ENCODE peak calls at places on chromosomes 11 and 22, in four cellular contexts. G is WERI-Rb-1, M is fibroblast of lung, H is endodermal cell. A is an unnamed sample.

GRCh38 chr11:60164550-60165075 is 18.3 kb downstream of the MS4A6A start:
- DNase-seq in G (no peak), M (no peak), H (no peak), A (no peak)

GRCh38 chr11:35905901-35906661 is 37.8 kb upstream of the LDLRAD3 start:
- DNase-seq in G (no peak), M (peak; percentile 54), H (no peak), A (no peak)

GRCh38 chr11:63553759-63554158 is 9.4 kb downstream of the PLAAT2 start:
- DNase-seq in G (no peak), M (no peak), H (no peak), A (no peak)

GRCh38 chr11:22347857-22348496 is 9.8 kb downstream of the SLC17A6 start:
- DNase-seq in G (no peak), M (no peak), H (no peak), A (no peak)

GRCh38 chr11:45927332-45927683 is 4.9 kb downstream of the LARGE2 start:
- DNase-seq in G (no peak), M (no peak), H (peak; percentile 41), A (no peak)

GRCh38 chr22:33535937-33536875 is 384.1 kb downstream of the LARGE1 start:
- DNase-seq in G (no peak), M (no peak), H (no peak), A (no peak)

GRCh38 chr11:102760355-102761035 is 19.9 kb downstream of the MMP10 start:
- DNase-seq in G (no peak), M (peak; percentile 96), H (no peak), A (no peak)

GRCh38 chr11:96339704-96340554 is 3.1 kb downstream of the MAML2 start:
- DNase-seq in G (no peak), M (peak; percentile 36), H (no peak), A (no peak)

GRCh38 chr11:35418847-35419712 is at the start of gene SLC1A2:
- DNase-seq in G (peak; percentile 94), M (no peak), H (peak; percentile 80), A (peak; percentile 10)

GRCh38 chr22:49303061-49303735 is 524.5 kb downstream of the BRD1 start:
- DNase-seq in G (no peak), M (no peak), H (peak; percentile 34), A (no peak)

GRCh38 chr11:74492084-74492483 is 1.4 kb downstream of the LIPT2 start:
- DNase-seq in G (no peak), M (no peak), H (no peak), A (no peak)

GRCh38 chr11:101470881-101471535 is 112.8 kb downstream of the TRPC6 start:
- DNase-seq in G (no peak), M (peak; percentile 25), H (no peak), A (no peak)

GRCh38 chr11:119533931-119534694 is 111.1 kb upstream of the THY1 start:
- DNase-seq in G (peak; percentile 90), M (peak; percentile 52), H (peak; percentile 96), A (peak; percentile 94)

GRCh38 chr22:44535362-44536095 is 37.5 kb upstream of the RTL6 start:
- DNase-seq in G (no peak), M (no peak), H (no peak), A (no peak)

GRCh38 chr11:93024376-93024775 is 54.9 kb downstream of the MTNR1B start:
- DNase-seq in G (no peak), M (peak; percentile 20), H (no peak), A (no peak)

GRCh38 chr22:44455151-44455962 is 42.7 kb downstream of the RTL6 start:
- DNase-seq in G (no peak), M (no peak), H (peak; percentile 38), A (no peak)

GRCh38 chr11:55793321-55793720 is 2.0 kb upstream of the OR5D14 start:
- DNase-seq in G (no peak), M (no peak), H (no peak), A (no peak)

GRCh38 chr22:20582520-20583361 is 75.3 kb downstream of the MED15 start:
- DNase-seq in G (no peak), M (no peak), H (no peak), A (no peak)

DNA sequence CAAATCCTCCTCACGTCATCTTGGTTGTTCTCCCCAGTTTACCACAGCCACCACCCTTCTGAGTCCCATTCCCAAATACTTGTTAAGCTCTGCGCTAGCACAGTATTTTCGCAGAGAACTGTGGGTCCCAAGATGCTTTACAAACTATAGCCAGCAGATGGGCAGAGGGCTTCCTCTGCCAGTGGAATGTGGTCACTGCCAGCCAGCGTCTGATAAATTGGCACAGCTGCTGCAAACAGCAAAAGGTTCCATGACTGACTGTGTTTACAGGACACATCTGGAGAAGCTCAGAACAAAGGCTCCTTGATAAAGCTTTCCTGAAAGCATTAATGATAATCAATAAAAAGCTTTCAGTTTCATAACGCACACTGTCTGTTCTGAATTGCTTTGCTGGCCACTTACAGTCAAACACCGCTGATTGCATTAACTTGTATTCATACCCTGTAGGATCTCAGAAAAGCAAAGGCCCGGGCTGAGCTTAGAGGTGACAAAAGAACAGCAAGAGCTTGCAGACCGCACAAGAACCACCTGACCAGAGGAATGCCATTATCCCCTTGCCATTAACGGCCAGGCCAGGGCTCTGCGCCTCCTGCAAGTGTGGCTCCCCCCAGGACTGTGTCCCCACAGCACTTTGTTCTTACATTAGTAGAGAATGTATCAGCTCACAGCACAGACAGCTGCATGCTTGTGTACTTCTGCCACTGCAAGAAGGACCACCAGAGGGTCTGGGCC is 120.6 kb downstream of the MICAL3 start:
- DNase-seq in G (no peak), M (no peak), H (peak; percentile 56), A (no peak)
- H3K36me3 ChIP-seq in G (peaks cover 42% of the 10 kb centered on the region), M (no peaks in the 10 kb centered on the region), H (peaks cover 39% of the 10 kb centered on the region), A (peaks cover 30% of the 10 kb centered on the region)

GRCh38 chr22:35413624-35414023 is 13.7 kb downstream of the MCM5 start:
- DNase-seq in G (no peak), M (no peak), H (no peak), A (no peak)

GRCh38 chr22:35411112-35411511 is 11.2 kb downstream of the MCM5 start:
- DNase-seq in G (no peak), M (no peak), H (no peak), A (no peak)

GRCh38 chr22:35407352-35407751 is 7.4 kb downstream of the MCM5 start:
- DNase-seq in G (no peak), M (no peak), H (no peak), A (no peak)

GRCh38 chr22:35409783-35410662 is 10.1 kb downstream of the MCM5 start:
- DNase-seq in G (no peak), M (no peak), H (no peak), A (no peak)

DNA sequence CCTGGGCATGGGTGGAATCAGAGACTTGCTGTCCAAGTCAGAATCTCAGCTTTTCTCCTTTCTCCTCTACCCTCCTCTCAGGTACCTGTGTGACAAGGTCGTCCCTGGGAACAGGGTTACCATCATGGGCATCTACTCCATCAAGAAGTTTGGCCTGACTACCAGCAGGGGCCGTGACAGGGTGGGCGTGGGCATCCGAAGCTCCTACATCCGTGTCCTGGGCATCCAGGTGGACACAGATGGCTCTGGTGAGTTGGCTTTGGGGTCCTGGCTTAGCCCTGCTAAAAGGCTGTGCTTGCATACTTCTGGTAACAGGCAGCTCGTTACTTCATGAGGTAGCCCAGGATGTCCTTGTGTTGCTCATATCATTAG is 10.7 kb downstream of the MCM5 start:
- DNase-seq in G (no peak), M (no peak), H (no peak), A (no peak)
- H3K36me3 ChIP-seq in G (peaks cover 96% of the 10 kb centered on the region), M (peaks cover 16% of the 10 kb centered on the region), H (peaks cover 84% of the 10 kb centered on the region), A (peaks cover 93% of the 10 kb centered on the region)

GRCh38 chr11:20109731-20110445 is 50.4 kb downstream of the DBX1 start:
- DNase-seq in G (no peak), M (peak; percentile 67), H (no peak), A (no peak)
- H3K36me3 ChIP-seq in G (peaks cover 89% of the 10 kb centered on the region), M (peaks cover 19% of the 10 kb centered on the region), H (peaks cover 20% of the 10 kb centered on the region), A (no peaks in the 10 kb centered on the region)

GRCh38 chr11:12027844-12028243 is 19.4 kb upstream of the DKK3 start:
- DNase-seq in G (no peak), M (no peak), H (no peak), A (no peak)

GRCh38 chr11:12024314-12024926 is 16.0 kb upstream of the DKK3 start:
- DNase-seq in G (no peak), M (no peak), H (no peak), A (no peak)

GRCh38 chr11:12028303-12028702 is 19.9 kb upstream of the DKK3 start:
- DNase-seq in G (no peak), M (no peak), H (no peak), A (no peak)

GRCh38 chr11:12029738-12030363 is 21.4 kb upstream of the DKK3 start:
- DNase-seq in G (no peak), M (peak; percentile 55), H (no peak), A (no peak)

GRCh38 chr11:12026331-12027211 is 18.1 kb upstream of the DKK3 start:
- DNase-seq in G (no peak), M (no peak), H (no peak), A (no peak)
- H3K36me3 ChIP-seq in G (no peaks in the 10 kb centered on the region), M (no peaks in the 10 kb centered on the region), H (no peaks in the 10 kb centered on the region), A (no peaks in the 10 kb centered on the region)

DNA sequence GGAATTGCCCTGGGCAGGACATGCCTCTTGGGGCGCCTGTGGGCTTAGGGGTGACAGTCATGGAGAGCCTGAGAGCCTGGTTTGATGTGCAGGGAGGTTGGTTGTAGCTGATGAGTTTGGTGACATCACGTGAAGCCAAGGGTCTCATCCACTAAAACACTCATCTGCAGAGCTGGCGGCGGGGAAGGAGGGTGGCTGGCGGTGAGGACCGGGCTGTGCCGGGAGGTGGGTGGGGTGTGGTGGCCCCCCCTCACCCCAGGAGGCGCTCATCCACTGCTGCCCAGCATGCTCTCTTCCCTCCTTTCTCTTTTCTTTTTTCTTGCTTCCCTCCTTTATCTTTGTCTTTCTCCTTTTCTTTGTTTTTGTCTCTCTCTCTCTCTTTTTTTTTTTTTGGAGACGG is 49.0 kb downstream of the GRAMD4 start:
- DNase-seq in G (no peak), M (no peak), H (no peak), A (no peak)
- H3K36me3 ChIP-seq in G (peaks cover 15% of the 10 kb centered on the region), M (no peaks in the 10 kb centered on the region), H (no peaks in the 10 kb centered on the region), A (peaks cover 80% of the 10 kb centered on the region)

GRCh38 chr11:47241740-47242400 is 6.7 kb downstream of the ACP2 start:
- DNase-seq in G (no peak), M (no peak), H (no peak), A (no peak)
- H3K36me3 ChIP-seq in G (peaks cover 79% of the 10 kb centered on the region), M (peaks cover 38% of the 10 kb centered on the region), H (peaks cover 54% of the 10 kb centered on the region), A (peaks cover 3% of the 10 kb centered on the region)

GRCh38 chr11:73380321-73380720 is 4.1 kb downstream of the RELT start:
- DNase-seq in G (no peak), M (no peak), H (no peak), A (no peak)
- H3K36me3 ChIP-seq in G (peaks cover 32% of the 10 kb centered on the region), M (no peaks in the 10 kb centered on the region), H (no peaks in the 10 kb centered on the region), A (no peaks in the 10 kb centered on the region)

A was measured in BE2C.